ENCODE peak calls at places on chromosomes 12 and 14, in nine cellular contexts. U is adrenal gland, N is breast epithelium, J is gastrocnemius medialis, O is astrocyte, T is heart right ventricle, A is ovary, S is kidney, G is IMR-90. B is an unnamed sample. For H3K9me3, the result is how much of the 10 kb centered on the place peaks cover.

GRCh38 chr14:90554341-90554740 is 157.5 kb downstream of the CALM1 start:
- DNase-seq in S (peak), O (no peak), A (no peak), G (no peak), U (no peak), N (peak), J (no peak), T (peak), B (no peak)

GRCh38 chr12:87439990-87440827 is 589.0 kb downstream of the C12orf50 start:
- DNase-seq in O (peak), T (no peak), N (no peak), G (peak), S (no peak), J (no peak), A (no peak), U (peak), B (no peak)

GRCh38 chr14:80955434-80955939 is at the start of gene TSHR:
- DNase-seq in J (no peak), T (no peak), A (peak), N (no peak), G (no peak), S (peak), O (no peak), U (no peak), B (no peak)

GRCh38 chr12:54386781-54387467 is 2.4 kb upstream of the ZNF385A start:
- DNase-seq in S (no peak), O (no peak), A (no peak), G (no peak), J (no peak), U (no peak), T (no peak), N (no peak), B (no peak)

GRCh38 chr12:46494424-46494823 is 121.9 kb upstream of the SLC38A2 start:
- DNase-seq in A (no peak), G (peak), U (no peak), S (no peak), N (no peak), T (no peak), O (peak), J (no peak), B (no peak)

GRCh38 chr14:103535891-103536565 is 7.0 kb downstream of the TRMT61A start:
- DNase-seq in O (no peak), G (no peak), T (peak), S (peak), U (no peak), N (no peak), A (no peak), J (no peak), B (no peak)

GRCh38 chr14:74881425-74882102 is at the start of gene DLST:
- DNase-seq in N (peak), A (peak), T (peak), G (peak), U (peak), J (peak), O (peak), S (peak), B (peak)

GRCh38 chr14:77843155-77843554 is 43.2 kb downstream of the ADCK1 start:
- DNase-seq in N (no peak), O (no peak), G (no peak), S (no peak), A (no peak), T (no peak), J (no peak), U (no peak), B (no peak)

GRCh38 chr12:122891661-122892525 is 4.0 kb downstream of the VPS37B start:
- DNase-seq in U (no peak), J (no peak), A (no peak), G (peak), N (no peak), S (no peak), O (peak), T (no peak), B (no peak)

GRCh38 chr12:19539836-19540235 is 100.5 kb downstream of the AEBP2 start:
- DNase-seq in S (no peak), T (no peak), U (no peak), N (no peak), O (no peak), G (no peak), A (no peak), J (no peak), B (no peak)

DNA sequence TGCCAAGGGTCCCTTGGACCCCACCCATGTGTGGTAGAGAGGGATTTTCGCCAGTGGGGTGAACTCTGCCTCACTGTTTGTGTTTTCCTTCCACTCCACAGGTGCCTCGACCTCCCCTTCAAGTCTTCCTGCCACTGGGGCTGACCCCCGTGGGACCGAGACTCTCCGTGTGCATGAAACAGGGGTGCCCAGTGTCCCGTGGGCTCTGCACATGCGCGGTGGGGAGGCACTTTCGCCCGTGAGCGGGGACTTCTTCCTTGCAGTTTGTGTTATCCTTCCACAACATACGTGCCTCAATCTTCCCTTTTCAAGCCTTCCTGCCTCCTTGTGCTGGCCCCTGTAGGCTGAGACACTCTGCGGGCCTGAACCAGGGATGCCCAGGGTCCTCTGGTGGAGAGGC is 362.4 kb downstream of the ALG10 start:
- DNase-seq in T (no peak), G (no peak), O (no peak), A (no peak), S (no peak), N (no peak), U (no peak), J (no peak), B (no peak)
- H3K9me3 ChIP-seq in T (under half), G (half or more), O (under half), A (under half), S (under half), N (half or more), U (under half), J (under half), B (under half)

GRCh38 chr12:633731-634130 is 29.5 kb downstream of the NINJ2 start:
- DNase-seq in U (no peak), O (peak), S (no peak), A (no peak), G (no peak), J (no peak), T (no peak), N (no peak), B (no peak)

GRCh38 chr12:632102-632696 is 31.0 kb downstream of the NINJ2 start:
- DNase-seq in S (no peak), T (no peak), G (peak), J (peak), N (no peak), O (peak), A (no peak), U (no peak), B (no peak)

GRCh38 chr12:627863-628805 is 35.1 kb downstream of the NINJ2 start:
- DNase-seq in G (no peak), J (peak), A (no peak), S (peak), U (no peak), O (no peak), N (no peak), T (no peak), B (no peak)

GRCh38 chr12:627285-627684 is 36.0 kb downstream of the NINJ2 start:
- DNase-seq in G (no peak), A (no peak), N (no peak), O (no peak), U (no peak), S (no peak), T (no peak), J (no peak), B (no peak)

GRCh38 chr12:630656-631632 is 32.3 kb downstream of the NINJ2 start:
- DNase-seq in U (no peak), T (peak), J (peak), O (no peak), S (peak), G (no peak), A (no peak), N (no peak), B (peak)
- H3K4me3 ChIP-seq in U (no peak), T (peak), J (peak), O (no peak), S (peak), G (no peak), A (peak), N (peak), B (no peak)

GRCh38 chr12:24057920-24058476 is 108.5 kb upstream of the SOX5 start:
- DNase-seq in N (no peak), T (no peak), J (no peak), O (no peak), U (no peak), S (no peak), A (no peak), G (no peak), B (no peak)

GRCh38 chr12:24054411-24054810 is 104.9 kb upstream of the SOX5 start:
- DNase-seq in G (no peak), J (no peak), U (no peak), A (no peak), S (no peak), O (no peak), T (no peak), N (no peak), B (no peak)

GRCh38 chr12:24055747-24056146 is 106.3 kb upstream of the SOX5 start:
- DNase-seq in O (no peak), A (no peak), G (no peak), T (no peak), S (no peak), J (no peak), U (no peak), N (no peak), B (no peak)

GRCh38 chr12:24062642-24063245 is 113.3 kb upstream of the SOX5 start:
- DNase-seq in O (no peak), N (no peak), S (no peak), A (no peak), T (no peak), U (no peak), G (no peak), J (no peak), B (no peak)

GRCh38 chr12:24060089-24060488 is 110.6 kb upstream of the SOX5 start:
- DNase-seq in T (no peak), S (no peak), A (no peak), G (no peak), N (no peak), O (no peak), J (no peak), U (no peak), B (no peak)
- TF ChIP-seq CTCF in T (no peak), S (no peak), A (no peak), G (no peak), N (no peak), O (no peak), J (no peak), U (no peak), B (no peak)

DNA sequence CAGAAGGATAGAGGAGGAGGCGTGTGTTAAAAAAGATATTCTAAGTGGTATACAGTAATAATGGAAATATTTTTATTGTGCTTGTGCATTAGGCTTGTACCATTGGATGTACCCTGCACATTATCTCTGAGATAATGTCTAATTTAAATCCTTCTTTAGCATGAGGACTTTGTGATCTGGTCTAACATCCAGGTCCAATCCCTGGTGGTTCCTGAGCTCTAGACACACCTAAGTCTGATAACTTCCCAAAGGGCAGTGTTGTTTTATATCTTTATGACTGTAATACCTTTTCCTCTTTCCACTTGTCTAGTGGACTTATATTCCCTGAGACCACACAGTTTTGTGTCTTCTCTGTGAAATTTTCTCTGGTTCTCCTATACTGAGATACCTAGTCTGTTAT is 20.7 kb downstream of the PRPF39 start:
- DNase-seq in G (no peak), N (no peak), J (no peak), U (no peak), S (no peak), O (no peak), T (no peak), A (no peak), B (no peak)
- H3K9me3 ChIP-seq in G (under half), N (under half), J (under half), U (under half), S (under half), O (under half), T (under half), A (under half), B (under half)

DNA sequence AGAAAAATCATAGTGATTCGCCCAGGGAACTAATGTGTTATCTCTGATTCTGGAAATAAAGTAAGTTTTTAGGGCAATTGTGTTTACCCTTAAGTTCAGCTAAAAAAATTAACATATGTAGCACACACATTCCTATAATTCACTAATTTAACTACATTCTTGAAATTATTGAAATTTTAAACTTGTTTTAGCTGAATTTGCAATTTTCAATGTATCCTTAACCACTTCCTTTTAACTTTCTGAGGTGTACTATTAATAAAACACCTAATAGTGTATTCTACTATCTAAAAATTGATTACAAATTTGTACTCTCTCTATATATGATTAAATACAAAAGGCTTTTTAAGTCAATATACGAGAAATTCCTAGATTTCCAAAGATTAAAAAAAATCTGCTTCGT is 2.2 kb downstream of the KLHL28 start:
- DNase-seq in N (no peak), U (no peak), S (no peak), T (no peak), A (no peak), O (no peak), J (no peak), G (no peak), B (no peak)
- H3K4me3 ChIP-seq in N (no peak), U (no peak), S (no peak), T (peak), A (no peak), O (peak), J (peak), G (no peak), B (no peak)

GRCh38 chr14:44505588-44505987 is 1.5 kb downstream of the FSCB start:
- DNase-seq in T (no peak), S (no peak), U (no peak), A (no peak), O (no peak), J (no peak), N (no peak), G (no peak), B (no peak)
- TF ChIP-seq CTCF in T (no peak), S (no peak), U (no peak), A (no peak), O (no peak), J (no peak), N (no peak), G (no peak), B (no peak)

GRCh38 chr12:96636895-96637294 is 147.5 kb downstream of the CFAP54 start:
- DNase-seq in G (no peak), T (no peak), J (no peak), O (no peak), A (no peak), N (no peak), U (no peak), S (no peak), B (no peak)

GRCh38 chr12:96635844-96636243 is 146.5 kb downstream of the CFAP54 start:
- DNase-seq in O (no peak), S (no peak), A (no peak), J (no peak), N (no peak), U (no peak), T (no peak), G (no peak), B (no peak)
- H3K9me3 ChIP-seq in O (under half), S (under half), A (under half), J (under half), N (under half), U (under half), T (under half), G (under half), B (under half)

GRCh38 chr14:92517761-92518160 is 4.2 kb downstream of the RIN3 start:
- DNase-seq in J (no peak), N (no peak), O (no peak), G (no peak), U (no peak), T (no peak), S (no peak), A (no peak), B (no peak)

GRCh38 chr14:92520701-92521415 is 7.3 kb downstream of the RIN3 start:
- DNase-seq in O (no peak), A (no peak), T (no peak), G (no peak), N (no peak), U (no peak), S (no peak), J (no peak), B (no peak)

GRCh38 chr14:92519246-92520101 is 5.9 kb downstream of the RIN3 start:
- DNase-seq in O (no peak), N (no peak), S (no peak), G (no peak), A (no peak), J (no peak), T (no peak), U (peak), B (no peak)

GRCh38 chr14:92516966-92517350 is 3.4 kb downstream of the RIN3 start:
- DNase-seq in T (no peak), N (no peak), A (no peak), O (no peak), S (no peak), G (no peak), U (no peak), J (no peak), B (no peak)

DNA sequence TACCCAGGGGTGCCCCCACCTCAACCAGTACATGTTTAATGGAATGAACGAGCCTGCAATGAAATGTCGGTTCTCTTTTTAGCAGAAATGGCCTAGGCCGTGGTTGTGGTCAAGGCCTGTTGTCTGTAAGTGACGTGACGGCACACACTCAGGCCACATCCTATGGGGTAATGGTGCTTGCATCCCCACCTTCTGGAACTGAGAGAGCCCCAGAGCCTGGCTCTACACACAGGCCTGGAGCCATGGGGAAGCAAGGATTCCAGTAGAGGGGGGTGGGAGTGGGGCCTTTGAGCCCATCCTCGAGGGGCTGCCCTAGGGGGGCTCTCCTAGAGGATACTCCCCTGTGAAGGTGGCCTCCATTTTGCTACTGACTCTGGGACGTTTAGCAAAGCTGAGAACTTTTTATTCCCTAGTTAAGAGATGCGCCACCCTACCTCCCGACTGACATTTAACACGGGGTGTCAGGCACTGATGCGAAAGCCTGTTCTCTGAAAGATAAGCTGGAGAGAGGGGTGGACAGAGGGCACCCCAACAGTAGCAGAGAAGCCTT is 6.6 kb downstream of the RIN3 start:
- DNase-seq in S (no peak), T (no peak), N (no peak), O (no peak), J (no peak), U (no peak), G (no peak), A (no peak), B (no peak)
- H3K4me3 ChIP-seq in S (no peak), T (no peak), N (no peak), O (no peak), J (no peak), U (no peak), G (no peak), A (no peak), B (no peak)